ENCODE peak calls at places on chromosomes 11 and 22, in six cellular contexts. S is A549, R is lower leg skin, P is foreskin fibroblast, M is lower lobe of right lung, L is cardiac fibroblast. U is an unnamed sample.

GRCh38 chr22:17836977-17837742 is 62.9 kb upstream of the BID start:
- DNase-seq in S (no peak), R (peak; percentile 58), P (peak; percentile 12), M (no peak), L (no peak), U (no peak)

GRCh38 chr11:118012083-118012669 is 26.0 kb downstream of the IL10RA start:
- DNase-seq in S (no peak), R (no peak), P (no peak), M (peak; percentile 72), L (no peak), U (no peak)

GRCh38 chr22:22720201-22720723 is 75.8 kb downstream of the GGTLC2 start:
- DNase-seq in S (peak; percentile 14), R (no peak), P (peak; percentile 66), M (no peak), L (peak; percentile 57), U (peak; percentile 1)

GRCh38 chr11:95507794-95508193 is 276.8 kb upstream of the SESN3 start:
- DNase-seq in S (no peak), R (no peak), P (no peak), M (no peak), L (no peak), U (no peak)

GRCh38 chr22:38935023-38935422 is 22.4 kb upstream of the APOBEC3A start:
- DNase-seq in S (peak; percentile 39), R (peak; percentile 82), P (no peak), M (peak; percentile 94), L (no peak), U (no peak)

GRCh38 chr22:39664485-39665200 is 94.1 kb downstream of the CACNA1I start:
- DNase-seq in S (no peak), R (no peak), P (no peak), M (no peak), L (no peak), U (no peak)

GRCh38 chr11:109851780-109852390 is 241.3 kb upstream of the ZC3H12C start:
- DNase-seq in S (peak; percentile 18), R (no peak), P (no peak), M (no peak), L (no peak), U (no peak)

GRCh38 chr22:32648486-32648885 is 153.0 kb upstream of the TIMP3 start:
- DNase-seq in S (no peak), R (no peak), P (no peak), M (no peak), L (no peak), U (no peak)

GRCh38 chr11:118436639-118437045 is 350 bp downstream of the KMT2A start:
- DNase-seq in S (no peak), R (no peak), P (peak; percentile 40), M (peak; percentile 55), L (no peak), U (no peak)

GRCh38 chr11:98069861-98070260 is 950.9 kb upstream of the CNTN5 start:
- DNase-seq in S (no peak), R (no peak), P (no peak), M (no peak), L (no peak), U (no peak)

GRCh38 chr22:23274891-23275694 is 94.8 kb downstream of the BCR start:
- DNase-seq in S (no peak), R (no peak), P (no peak), M (no peak), L (no peak), U (no peak)

GRCh38 chr11:73416711-73417265 is 40.6 kb downstream of the RELT start:
- DNase-seq in S (no peak), R (no peak), P (peak; percentile 75), M (no peak), L (peak; percentile 43), U (no peak)

GRCh38 chr11:109015283-109015682 is 350.4 kb downstream of the DDX10 start:
- DNase-seq in S (no peak), R (no peak), P (peak; percentile 55), M (no peak), L (peak; percentile 53), U (peak; percentile 29)

GRCh38 chr11:6745465-6746015 is 26.2 kb downstream of the OR2AG2 start:
- DNase-seq in S (no peak), R (no peak), P (no peak), M (no peak), L (no peak), U (no peak)

GRCh38 chr11:46865340-46865739 is 19.3 kb upstream of the CKAP5 start:
- DNase-seq in S (no peak), R (no peak), P (peak; percentile 76), M (no peak), L (peak; percentile 75), U (peak; percentile 75)

GRCh38 chr11:73230931-73231330 is 12.8 kb downstream of the P2RY2 start:
- DNase-seq in S (no peak), R (no peak), P (no peak), M (no peak), L (no peak), U (no peak)

GRCh38 chr11:8096575-8096974 is 15.6 kb downstream of the TUB start:
- DNase-seq in S (no peak), R (no peak), P (no peak), M (no peak), L (no peak), U (no peak)

GRCh38 chr11:67627788-67628624 is 1.7 kb downstream of the NUDT8 start:
- DNase-seq in S (no peak), R (no peak), P (no peak), M (peak; percentile 36), L (no peak), U (no peak)

GRCh38 chr11:1478544-1478943 is 8.0 kb downstream of the MOB2 start:
- DNase-seq in S (no peak), R (no peak), P (no peak), M (peak; percentile 50), L (no peak), U (no peak)

GRCh38 chr11:36241512-36241911 is 47.7 kb downstream of the COMMD9 start:
- DNase-seq in S (no peak), R (no peak), P (no peak), M (no peak), L (no peak), U (no peak)

GRCh38 chr11:103396237-103396636 is 287.0 kb downstream of the DYNC2H1 start:
- DNase-seq in S (no peak), R (no peak), P (no peak), M (no peak), L (no peak), U (no peak)

GRCh38 chr22:31081963-31082605 is 966 bp downstream of the SMTN start:
- DNase-seq in S (no peak), R (no peak), P (peak; percentile 84), M (no peak), L (peak; percentile 42), U (no peak)

GRCh38 chr11:57303280-57303989 is 21.3 kb downstream of the TNKS1BP1 start:
- DNase-seq in S (no peak), R (no peak), P (no peak), M (peak; percentile 39), L (no peak), U (no peak)

GRCh38 chr11:100930185-100930778 is 199.3 kb downstream of the PGR start:
- DNase-seq in S (peak; percentile 55), R (no peak), P (peak; percentile 77), M (no peak), L (peak; percentile 83), U (peak; percentile 29)

GRCh38 chr22:31496735-31497146 is 405 bp downstream of the SFI1 start:
- DNase-seq in S (no peak), R (no peak), P (peak; percentile 46), M (peak; percentile 64), L (no peak), U (no peak)

GRCh38 chr22:30636226-30637077 is 871 bp downstream of the SLC35E4 start:
- DNase-seq in S (peak; percentile 15), R (peak; percentile 18), P (peak; percentile 55), M (peak; percentile 57), L (no peak), U (no peak)

GRCh38 chr11:68658661-68659060 is 25.7 kb upstream of the GAL start:
- DNase-seq in S (no peak), R (no peak), P (peak; percentile 77), M (no peak), L (peak; percentile 62), U (no peak)

GRCh38 chr11:68660066-68660810 is 24.1 kb upstream of the GAL start:
- DNase-seq in S (no peak), R (no peak), P (no peak), M (no peak), L (no peak), U (no peak)

GRCh38 chr11:68659158-68659921 is 25.0 kb upstream of the GAL start:
- DNase-seq in S (peak; percentile 52), R (peak; percentile 53), P (peak; percentile 99), M (no peak), L (peak; percentile 98), U (peak; percentile 73)

GRCh38 chr11:68661697-68662603 is 22.4 kb upstream of the GAL start:
- DNase-seq in S (no peak), R (no peak), P (no peak), M (no peak), L (no peak), U (no peak)

DNA sequence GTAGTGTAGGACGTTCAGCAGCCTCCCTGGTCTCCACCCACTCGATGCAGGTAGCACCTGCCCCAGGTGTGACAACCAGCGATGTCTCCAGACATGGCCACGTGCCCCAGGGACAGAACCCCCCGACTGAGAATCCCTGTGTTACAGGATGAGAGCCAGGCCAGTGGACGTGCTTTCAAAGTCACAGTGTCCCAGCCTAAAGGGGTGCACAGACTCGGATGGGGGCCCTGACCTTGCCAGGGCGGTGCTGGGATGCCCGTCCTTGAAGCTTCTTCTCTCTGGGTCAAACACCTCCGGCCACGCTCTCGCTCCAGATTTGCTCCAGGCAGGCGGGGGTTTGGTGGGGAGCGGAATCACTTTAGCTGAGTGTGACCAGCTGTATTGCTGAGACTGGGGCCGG is 23.3 kb upstream of the GAL start:
- DNase-seq in S (no peak), R (no peak), P (no peak), M (no peak), L (no peak), U (no peak)
- TF ChIP-seq CTCF in S (no peak), R (no peak), P (no peak), M (no peak), L (no peak), U (no peak)

GRCh38 chr11:45209904-45210699 is 63.7 kb downstream of the PRDM11 start:
- DNase-seq in S (no peak), R (peak; percentile 38), P (peak; percentile 79), M (peak; percentile 82), L (peak; percentile 92), U (no peak)
- H3K4me3 ChIP-seq in S (no peak overlapping the region), R (no peak overlapping the region), P (no peak overlapping the region), M (peak overlapping the region; percentile 35), L (peak overlapping the region; percentile 10), U (no peak overlapping the region)

GRCh38 chr11:12573707-12574106 is 100.5 kb upstream of the TEAD1 start:
- DNase-seq in S (no peak), R (no peak), P (no peak), M (no peak), L (no peak), U (no peak)

GRCh38 chr11:12565406-12565805 is 108.8 kb upstream of the TEAD1 start:
- DNase-seq in S (no peak), R (no peak), P (no peak), M (no peak), L (no peak), U (no peak)

GRCh38 chr11:12564012-12564411 is 110.2 kb upstream of the TEAD1 start:
- DNase-seq in S (no peak), R (no peak), P (no peak), M (no peak), L (no peak), U (no peak)

GRCh38 chr11:12569499-12570040 is 104.7 kb upstream of the TEAD1 start:
- DNase-seq in S (peak; percentile 9), R (no peak), P (peak; percentile 45), M (no peak), L (peak; percentile 48), U (no peak)
- TF ChIP-seq CTCF in S (no peak), R (no peak), P (no peak), M (no peak), L (no peak), U (no peak)

GRCh38 chr11:64723907-64724862 is 1.2 kb upstream of the NRXN2 start:
- DNase-seq in S (no peak), R (no peak), P (no peak), M (no peak), L (no peak), U (no peak)
- H3K4me3 ChIP-seq in S (peak overlapping the region; percentile 94), R (no peak overlapping the region), P (no peak overlapping the region), M (peak overlapping the region; percentile 90), L (no peak overlapping the region), U (no peak overlapping the region)

U was measured in AG04449.